ENCODE peak calls at places on chromosomes 1 and 21, in seven cellular contexts. O, L, Q, X, E, H and D are unnamed samples.
A peak's percentile ranks its signal among the peaks of the same experiment; 100 is the strongest.

GRCh38 chr1:77139389-77139788 is 79.8 kb downstream of the PIGK start:
- DNase-seq in E (no peak), X (no peak), O (no peak), L (no peak), H (no peak), Q (no peak), D (no peak)

GRCh38 chr1:8661185-8662110 is 156.0 kb downstream of the RERE start:
- DNase-seq in Q (no peak), H (peak; percentile 40), L (no peak), E (no peak), X (no peak), O (peak; percentile 88), D (peak; percentile 91)

GRCh38 chr1:93344484-93344883 is 1.2 kb upstream of the DR1 start:
- DNase-seq in H (no peak), L (no peak), X (no peak), Q (no peak), E (no peak), O (no peak), D (no peak)

GRCh38 chr1:83741348-83741747 is 257.6 kb downstream of the TTLL7 start:
- DNase-seq in E (no peak), Q (no peak), X (no peak), L (peak; percentile 78), O (no peak), H (peak; percentile 30), D (no peak)

GRCh38 chr1:33143698-33144097 is 38.1 kb downstream of the TRIM62 start:
- DNase-seq in Q (no peak), H (no peak), E (peak; percentile 84), X (no peak), O (peak; percentile 88), L (no peak), D (peak; percentile 95)

GRCh38 chr1:219794085-219794743 is 134.1 kb downstream of the SLC30A10 start:
- DNase-seq in Q (no peak), H (no peak), L (no peak), E (no peak), X (no peak), O (no peak), D (no peak)

GRCh38 chr1:171251042-171251740 is 2.9 kb downstream of the FMO1 start:
- DNase-seq in Q (peak; percentile 51), H (peak; percentile 43), X (no peak), O (peak; percentile 45), L (peak; percentile 32), E (peak; percentile 17), D (peak; percentile 4)

GRCh38 chr1:227315500-227316346 is 2.6 kb downstream of the CDC42BPA start:
- DNase-seq in H (peak; percentile 35), Q (no peak), O (peak; percentile 83), X (no peak), L (no peak), E (peak; percentile 6), D (peak; percentile 70)

GRCh38 chr21:28771790-28772501 is 220.7 kb downstream of the LTN1 start:
- DNase-seq in H (no peak), E (no peak), Q (no peak), L (no peak), O (peak; percentile 85), X (no peak), D (peak; percentile 91)

GRCh38 chr1:217275617-217276398 is 355.1 kb downstream of the GPATCH2 start:
- DNase-seq in L (no peak), O (peak; percentile 46), X (no peak), Q (no peak), H (no peak), E (no peak), D (peak; percentile 88)

GRCh38 chr1:205074084-205074483 is 10.2 kb downstream of the TMEM81 start:
- DNase-seq in X (no peak), H (no peak), O (no peak), Q (no peak), E (no peak), L (no peak), D (no peak)

GRCh38 chr1:202252271-202252670 is 58.7 kb downstream of the LGR6 start:
- DNase-seq in E (no peak), O (no peak), H (no peak), X (no peak), L (no peak), Q (peak; percentile 4), D (no peak)
- H4K8ac ChIP-seq in E (no peak overlapping the region), O (no peak overlapping the region), H (no peak overlapping the region), X (no peak overlapping the region), L (no peak overlapping the region), Q (no peak overlapping the region), D (no peak overlapping the region)

GRCh38 chr1:52179073-52179472 is 37.2 kb downstream of the ZFYVE9 start:
- DNase-seq in X (no peak), H (no peak), E (no peak), L (no peak), O (no peak), Q (no peak), D (no peak)
- H4K8ac ChIP-seq in X (no peak overlapping the region), H (no peak overlapping the region), E (no peak overlapping the region), L (no peak overlapping the region), O (no peak overlapping the region), Q (no peak overlapping the region), D (no peak overlapping the region)

DNA sequence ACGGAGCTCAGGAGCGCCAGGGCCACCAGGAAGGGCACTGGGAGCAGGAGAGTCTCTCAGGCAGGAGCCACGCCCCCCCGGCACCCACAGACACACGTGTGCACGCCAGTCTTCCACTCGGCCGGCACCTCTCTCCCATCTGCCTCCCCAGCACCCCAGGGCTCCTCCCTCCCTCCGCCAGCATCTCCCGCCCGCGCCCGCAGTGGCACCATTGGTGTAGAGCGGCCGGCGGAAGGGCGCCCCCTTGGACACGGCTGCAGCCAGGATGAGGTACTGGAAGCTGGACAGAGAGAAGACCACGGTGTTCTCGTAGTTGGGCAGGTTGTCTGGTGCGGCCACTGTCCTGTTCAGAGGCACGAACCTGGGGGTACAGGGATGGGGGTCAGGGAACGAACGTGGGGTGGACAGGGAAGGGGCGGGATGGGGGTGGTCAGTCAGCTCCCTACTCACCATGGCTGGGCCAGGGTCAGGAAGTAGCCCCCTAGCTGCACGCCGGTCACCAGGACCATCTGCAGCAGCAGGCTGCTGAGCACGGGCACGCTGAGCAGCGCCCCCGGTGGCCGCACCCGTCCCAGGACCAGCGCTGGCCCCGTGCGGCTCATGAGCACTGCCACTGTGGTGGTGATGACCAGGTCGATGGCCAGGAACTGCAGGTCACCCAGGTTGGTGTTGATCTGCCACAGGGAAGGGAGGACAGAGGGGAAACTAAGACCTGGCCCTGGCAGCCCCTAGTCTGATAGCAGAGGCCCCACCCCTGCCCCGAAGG is 6.4 kb upstream of the MFAP2 start:
- DNase-seq in Q (peak; percentile 88), L (no peak), E (no peak), O (peak; percentile 17), X (no peak), H (peak; percentile 54), D (no peak)
- H4K8ac ChIP-seq in Q (no peak overlapping the region), L (no peak overlapping the region), E (no peak overlapping the region), O (no peak overlapping the region), X (peak overlapping the region; percentile 81), H (no peak overlapping the region), D (no peak overlapping the region)

GRCh38 chr1:239711768-239712167 is 325.4 kb downstream of the CHRM3 start:
- DNase-seq in E (no peak), X (no peak), O (no peak), Q (peak; percentile 35), L (no peak), H (peak; percentile 47), D (no peak)

GRCh38 chr1:239703067-239703466 is 316.7 kb downstream of the CHRM3 start:
- DNase-seq in X (no peak), O (no peak), Q (no peak), H (no peak), L (no peak), E (no peak), D (no peak)

GRCh38 chr1:239708622-239709021 is 322.3 kb downstream of the CHRM3 start:
- DNase-seq in O (no peak), L (no peak), H (no peak), X (no peak), E (no peak), Q (no peak), D (no peak)

GRCh38 chr1:239707615-239708014 is 321.2 kb downstream of the CHRM3 start:
- DNase-seq in O (no peak), E (no peak), X (no peak), Q (no peak), H (no peak), L (no peak), D (no peak)

DNA sequence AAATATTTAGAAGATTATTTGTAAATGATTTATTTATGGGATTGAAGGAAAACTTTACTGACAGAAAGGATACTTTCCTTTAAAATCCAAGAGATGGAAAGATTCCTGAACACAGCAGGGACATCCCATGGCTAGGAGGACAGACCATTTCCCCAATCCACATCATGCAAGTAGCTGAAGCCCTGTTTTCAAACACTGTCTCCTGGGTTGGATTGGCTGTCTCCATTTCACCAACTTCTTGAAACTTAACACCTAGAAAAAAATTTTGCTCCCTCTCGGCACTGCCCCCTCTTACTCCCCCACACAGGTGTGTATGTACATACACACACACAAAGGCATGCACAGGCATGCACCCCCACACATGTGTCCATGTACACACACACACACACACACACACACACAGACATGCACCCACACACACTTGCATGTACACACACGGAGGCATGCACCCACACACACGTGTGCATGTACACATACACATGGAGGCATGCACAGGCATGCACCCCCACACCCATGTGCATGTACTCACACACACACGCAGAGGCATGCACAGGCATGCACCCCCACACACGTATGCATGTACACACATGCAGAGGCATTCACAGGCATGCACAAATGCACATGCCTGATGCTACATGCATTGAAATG is 320.0 kb downstream of the CHRM3 start:
- DNase-seq in O (no peak), L (no peak), Q (no peak), H (peak; percentile 64), E (no peak), X (no peak), D (no peak)
- H4K8ac ChIP-seq in O (no peak overlapping the region), L (no peak overlapping the region), Q (no peak overlapping the region), H (no peak overlapping the region), E (no peak overlapping the region), X (no peak overlapping the region), D (no peak overlapping the region)

DNA sequence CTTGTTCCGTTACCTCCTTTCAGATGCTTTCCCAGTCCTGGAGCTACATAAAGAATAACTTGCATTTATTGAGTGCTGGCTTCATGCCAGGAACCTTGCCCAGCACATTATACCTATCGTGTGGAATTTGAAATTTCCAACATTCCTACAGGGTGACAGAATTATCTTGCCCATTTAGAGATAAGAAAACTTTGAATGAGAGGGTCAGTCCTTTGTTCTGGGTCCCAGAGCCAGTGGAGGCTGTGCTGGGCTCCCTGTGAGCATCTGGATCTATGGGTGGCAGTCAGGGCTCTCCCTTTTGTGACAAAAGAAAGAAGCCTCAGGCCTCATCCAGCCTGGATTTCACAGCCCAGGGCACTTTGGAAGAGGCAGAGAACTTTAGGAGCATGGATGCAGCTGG is 3.2 kb downstream of the GSTM4 start:
- DNase-seq in L (no peak), X (no peak), E (no peak), H (peak; percentile 24), O (no peak), Q (no peak), D (no peak)
- H4K8ac ChIP-seq in L (no peak overlapping the region), X (no peak overlapping the region), E (no peak overlapping the region), H (no peak overlapping the region), O (no peak overlapping the region), Q (no peak overlapping the region), D (no peak overlapping the region)

DNA sequence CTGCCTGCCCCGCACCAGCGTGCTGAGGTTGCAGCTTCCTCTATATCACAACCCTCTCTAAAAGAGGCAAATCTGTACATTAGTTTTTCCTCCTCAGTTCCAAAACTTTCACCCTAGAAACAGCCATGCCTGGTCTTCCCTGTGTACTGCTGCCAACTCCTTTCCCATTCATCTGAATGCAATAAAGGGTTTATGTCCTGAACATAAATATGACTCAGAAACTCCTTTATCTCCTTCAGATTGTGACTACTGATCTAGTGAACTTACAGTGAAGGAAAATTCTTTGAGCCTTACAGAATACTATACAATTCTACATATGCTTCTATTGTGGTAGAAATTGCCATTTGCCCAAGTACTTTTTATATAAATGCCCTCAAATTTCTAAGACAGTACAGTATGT is 345.2 kb upstream of the SNX7 start:
- DNase-seq in L (no peak), O (peak; percentile 59), X (no peak), E (no peak), Q (no peak), H (no peak), D (peak; percentile 56)
- H4K8ac ChIP-seq in L (no peak overlapping the region), O (peak overlapping the region; percentile 72), X (no peak overlapping the region), E (no peak overlapping the region), Q (no peak overlapping the region), H (no peak overlapping the region), D (no peak overlapping the region)